ENCODE peak calls at places on chromosome 11, in six cellular contexts. B, D, G, V, M and L are unnamed samples.

GRCh38 chr11:7523416-7524210 is 9.8 kb downstream of the PPFIBP2 start:
- DNase-seq in B (no peak), D (no peak), G (no peak), V (no peak), M (no peak), L (no peak)

GRCh38 chr11:132595711-132596111 is 936.6 kb downstream of the OPCML start:
- DNase-seq in B (no peak), D (no peak), G (no peak), V (no peak), M (no peak), L (no peak)

GRCh38 chr11:108788565-108789199 is 123.8 kb downstream of the DDX10 start:
- DNase-seq in B (peak; percentile 57), D (peak; percentile 35), G (peak; percentile 27), V (no peak), M (no peak), L (no peak)

GRCh38 chr11:108580043-108580442 is 13.5 kb downstream of the EXPH5 start:
- DNase-seq in B (no peak), D (no peak), G (no peak), V (no peak), M (no peak), L (no peak)

GRCh38 chr11:12066056-12066798 is 44.2 kb upstream of the MICAL2 start:
- DNase-seq in B (peak; percentile 98), D (no peak), G (peak; percentile 99), V (no peak), M (no peak), L (no peak)

GRCh38 chr11:66886671-66887221 is 29.9 kb downstream of the LRFN4 start:
- DNase-seq in B (peak; percentile 41), D (no peak), G (peak; percentile 84), V (no peak), M (no peak), L (no peak)

GRCh38 chr11:131609317-131609716 is 238.9 kb downstream of the NTM start:
- DNase-seq in B (peak; percentile 96), D (no peak), G (peak; percentile 83), V (no peak), M (no peak), L (no peak)

GRCh38 chr11:16816358-16817270 is 78.2 kb downstream of the C11orf58 start:
- DNase-seq in B (no peak), D (no peak), G (no peak), V (no peak), M (no peak), L (no peak)

GRCh38 chr11:68431984-68432600 is 28.5 kb upstream of the PPP6R3 start:
- DNase-seq in B (no peak), D (no peak), G (no peak), V (no peak), M (no peak), L (no peak)

GRCh38 chr11:453564-453963 is 3.5 kb downstream of the PTDSS2 start:
- DNase-seq in B (no peak), D (no peak), G (no peak), V (no peak), M (no peak), L (no peak)

GRCh38 chr11:13012037-13012693 is 3.0 kb downstream of the RASSF10 start:
- DNase-seq in B (no peak), D (peak; percentile 88), G (peak; percentile 62), V (no peak), M (no peak), L (no peak)

GRCh38 chr11:128714881-128715280 is 21.0 kb downstream of the FLI1 start:
- DNase-seq in B (peak; percentile 96), D (no peak), G (peak; percentile 13), V (no peak), M (no peak), L (no peak)

GRCh38 chr11:114386545-114386944 is 13.8 kb downstream of the C11orf71 start:
- DNase-seq in B (peak; percentile 38), D (no peak), G (no peak), V (no peak), M (no peak), L (no peak)

GRCh38 chr11:43825217-43825816 is 55.3 kb upstream of the ALKBH3 start:
- DNase-seq in B (peak; percentile 61), D (peak; percentile 55), G (peak; percentile 45), V (no peak), M (no peak), L (no peak)

GRCh38 chr11:107224836-107225235 is 206.6 kb upstream of the GUCY1A2 start:
- DNase-seq in B (no peak), D (no peak), G (no peak), V (no peak), M (no peak), L (no peak)

GRCh38 chr11:107549954-107550285 is 15.6 kb downstream of the ALKBH8 start:
- DNase-seq in B (no peak), D (no peak), G (no peak), V (no peak), M (no peak), L (no peak)

GRCh38 chr11:73963861-73964260 is 13.0 kb downstream of the DNAJB13 start:
- DNase-seq in B (peak; percentile 22), D (no peak), G (no peak), V (no peak), M (peak; percentile 29), L (no peak)

GRCh38 chr11:2742201-2742600 is 42.4 kb upstream of the KCNQ1OT1 start:
- DNase-seq in B (no peak), D (no peak), G (no peak), V (no peak), M (peak; percentile 71), L (no peak)

GRCh38 chr11:1889941-1890855 is 1.5 kb downstream of the PRR33 start:
- DNase-seq in B (no peak), D (no peak), G (no peak), V (no peak), M (peak; percentile 76), L (no peak)

GRCh38 chr11:62593434-62594044 is 2.2 kb upstream of the TUT1 start:
- DNase-seq in B (peak; percentile 88), D (peak; percentile 88), G (peak; percentile 72), V (peak; percentile 56), M (peak; percentile 92), L (peak; percentile 72)

GRCh38 chr11:125433454-125434121 is 62.5 kb downstream of the FEZ1 start:
- DNase-seq in B (peak; percentile 81), D (peak; percentile 77), G (peak; percentile 74), V (peak; percentile 39), M (no peak), L (no peak)

GRCh38 chr11:112834277-112834755 is 126.9 kb upstream of the NCAM1 start:
- DNase-seq in B (no peak), D (no peak), G (no peak), V (peak; percentile 29), M (no peak), L (no peak)

GRCh38 chr11:2891291-2891690 is 5.7 kb upstream of the CDKN1C start:
- DNase-seq in B (no peak), D (peak; percentile 61), G (no peak), V (no peak), M (no peak), L (no peak)

GRCh38 chr11:31812392-31813241 is 1.5 kb upstream of the PAX6 start:
- DNase-seq in B (peak; percentile 50), D (peak; percentile 94), G (peak; percentile 49), V (no peak), M (no peak), L (no peak)

GRCh38 chr11:86641537-86642270 is 30.7 kb downstream of the ME3 start:
- DNase-seq in B (no peak), D (no peak), G (no peak), V (no peak), M (no peak), L (no peak)

GRCh38 chr11:104078995-104079394 is 42.6 kb downstream of the DDI1 start:
- DNase-seq in B (no peak), D (no peak), G (no peak), V (no peak), M (no peak), L (no peak)

GRCh38 chr11:96063886-96064285 is 140.0 kb upstream of the MTMR2 start:
- DNase-seq in B (no peak), D (no peak), G (no peak), V (no peak), M (no peak), L (no peak)

GRCh38 chr11:75421035-75421602 is 11.9 kb downstream of the KLHL35 start:
- DNase-seq in B (no peak), D (peak; percentile 53), G (no peak), V (peak; percentile 18), M (peak; percentile 52), L (no peak)

GRCh38 chr11:70700453-70700852 is 302.1 kb downstream of the CTTN start:
- DNase-seq in B (no peak), D (no peak), G (no peak), V (no peak), M (peak; percentile 43), L (no peak)

GRCh38 chr11:111879637-111879960 is 258 bp downstream of the CFAP68 start:
- DNase-seq in B (no peak), D (no peak), G (no peak), V (no peak), M (no peak), L (no peak)

GRCh38 chr11:59865031-59865430 is 1.3 kb downstream of the TCN1 start:
- DNase-seq in B (peak; percentile 42), D (no peak), G (peak; percentile 85), V (no peak), M (no peak), L (peak; percentile 23)